ENCODE peak calls at places on chromosome 13, in seven cellular contexts. U is heart left ventricle, M is astrocyte of the spinal cord, W is HFF-Myc, C is uterus, L is upper lobe of right lung, E is body of pancreas. D is an unnamed sample.

GRCh38 chr13:99228737-99229691 is 28.4 kb downstream of the UBAC2 start:
- DNase-seq in U (no peak), M (peak), W (no peak), C (no peak), L (no peak), E (no peak), D (no peak)

GRCh38 chr13:109840201-109840892 is 54.0 kb upstream of the IRS2 start:
- DNase-seq in U (no peak), M (peak), W (peak), C (no peak), L (no peak), E (no peak), D (no peak)

GRCh38 chr13:99422556-99423220 is 78.6 kb upstream of the TM9SF2 start:
- DNase-seq in U (no peak), M (no peak), W (no peak), C (no peak), L (no peak), E (no peak), D (no peak)

GRCh38 chr13:111958612-111959395 is 108.1 kb upstream of the SOX1 start:
- DNase-seq in U (no peak), M (no peak), W (no peak), C (no peak), L (no peak), E (no peak), D (no peak)

GRCh38 chr13:24392972-24393371 is 83.6 kb downstream of the C1QTNF9 start:
- DNase-seq in U (no peak), M (no peak), W (no peak), C (no peak), L (no peak), E (no peak), D (no peak)

GRCh38 chr13:114067381-114067885 is 65.0 kb downstream of the RASA3 start:
- DNase-seq in U (no peak), M (peak), W (peak), C (no peak), L (no peak), E (no peak), D (no peak)

GRCh38 chr13:114045113-114045735 is 71.3 kb upstream of the C13orf46 start:
- DNase-seq in U (no peak), M (no peak), W (no peak), C (no peak), L (no peak), E (no peak), D (no peak)

GRCh38 chr13:28336193-28336657 is 158.7 kb downstream of the FLT1 start:
- DNase-seq in U (peak), M (no peak), W (no peak), C (peak), L (no peak), E (no peak), D (no peak)

GRCh38 chr13:109647699-109648098 is 138.7 kb downstream of the IRS2 start:
- DNase-seq in U (no peak), M (no peak), W (no peak), C (no peak), L (no peak), E (no peak), D (no peak)

GRCh38 chr13:75101997-75102720 is 379.8 kb downstream of the TBC1D4 start:
- DNase-seq in U (no peak), M (peak), W (no peak), C (no peak), L (no peak), E (no peak), D (no peak)

GRCh38 chr13:89227356-89227755 is 1556.2 kb downstream of the SLITRK5 start:
- DNase-seq in U (no peak), M (peak), W (no peak), C (no peak), L (no peak), E (no peak), D (no peak)

GRCh38 chr13:72820898-72821279 is 39.0 kb downstream of the PIBF1 start:
- DNase-seq in U (no peak), M (no peak), W (no peak), C (no peak), L (no peak), E (no peak), D (no peak)

GRCh38 chr13:49248433-49249002 is 793 bp downstream of the CDADC1 start:
- DNase-seq in U (no peak), M (peak), W (no peak), C (peak), L (no peak), E (no peak), D (no peak)

DNA sequence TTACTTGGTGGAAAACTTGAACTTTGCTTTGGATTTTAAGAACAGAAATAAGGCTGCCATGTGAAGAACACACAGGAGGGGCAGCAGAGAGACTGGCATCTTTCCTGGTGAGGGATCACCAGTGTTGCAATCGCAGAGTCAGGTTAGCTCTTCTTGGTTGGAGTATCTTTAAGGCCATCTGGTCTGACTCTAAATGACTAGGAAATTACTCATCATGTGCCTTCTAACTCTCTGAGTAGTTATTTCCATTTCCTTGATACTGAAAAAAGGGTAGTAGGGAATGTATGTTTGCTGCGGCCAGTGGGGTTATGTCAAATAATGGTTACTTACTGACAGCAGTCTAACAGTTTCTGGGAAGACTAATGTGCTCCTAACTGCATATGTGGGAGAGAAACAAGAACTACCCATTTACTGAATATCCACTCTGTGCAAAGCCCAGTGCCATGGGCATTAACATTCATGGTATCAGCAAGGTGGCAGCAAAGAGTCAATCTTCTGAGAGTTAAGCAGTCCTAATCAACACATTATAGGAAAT is 122.1 kb downstream of the COG6 start:
- DNase-seq in U (no peak), M (peak), W (peak), C (no peak), L (no peak), E (no peak), D (no peak)
- TF ChIP-seq CTCF in U (peak), M (peak), W (peak), C (no peak), L (peak), E (peak), D (no peak)

GRCh38 chr13:41411536-41411935 is 45.8 kb upstream of the RGCC start:
- DNase-seq in U (no peak), M (peak), W (no peak), C (no peak), L (no peak), E (no peak), D (no peak)
- TF ChIP-seq CTCF in U (peak), M (peak), W (peak), C (no peak), L (peak), E (no peak), D (no peak)

GRCh38 chr13:20424559-20424852 is 101.2 kb downstream of the CRYL1 start:
- DNase-seq in U (no peak), M (peak), W (no peak), C (no peak), L (no peak), E (no peak), D (no peak)
- TF ChIP-seq CTCF in U (no peak), M (no peak), W (no peak), C (no peak), L (no peak), E (no peak), D (no peak)

GRCh38 chr13:46124531-46124966 is 19.7 kb upstream of the CPB2 start:
- DNase-seq in U (no peak), M (no peak), W (no peak), C (no peak), L (peak), E (no peak), D (no peak)
- TF ChIP-seq CTCF in U (no peak), M (no peak), W (no peak), C (no peak), L (no peak), E (no peak), D (no peak)

GRCh38 chr13:37769078-37769477 is 100.5 kb downstream of the TRPC4 start:
- DNase-seq in U (no peak), M (no peak), W (no peak), C (no peak), L (no peak), E (no peak), D (no peak)
- TF ChIP-seq CTCF in U (no peak), M (peak), W (no peak), C (no peak), L (peak), E (peak), D (no peak)

DNA sequence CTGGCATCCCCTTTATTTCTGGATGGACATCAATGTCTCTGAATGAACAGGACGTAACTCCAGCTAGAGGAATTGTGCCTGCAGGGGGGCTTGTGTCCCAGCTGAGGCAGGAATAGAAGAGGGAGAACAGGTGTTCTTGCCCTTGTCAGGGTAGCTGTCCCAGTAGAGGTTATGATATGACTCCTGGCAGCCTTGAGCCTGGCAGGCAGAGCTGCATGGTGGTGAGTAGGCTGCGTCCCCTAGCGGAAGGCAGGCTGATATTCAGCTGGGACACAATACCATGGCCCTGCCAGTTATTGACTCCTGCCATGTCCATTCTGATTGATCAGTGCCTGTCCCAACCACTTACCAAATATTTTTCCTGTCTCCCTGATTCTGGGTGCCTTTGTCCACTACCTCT is 197.2 kb downstream of the RAP2A start:
- DNase-seq in U (no peak), M (no peak), W (no peak), C (no peak), L (no peak), E (no peak), D (no peak)
- TF ChIP-seq CTCF in U (no peak), M (no peak), W (no peak), C (no peak), L (no peak), E (no peak), D (no peak)

GRCh38 chr13:33761744-33762143 is 56.2 kb upstream of the RFC3 start:
- DNase-seq in U (no peak), M (peak), W (no peak), C (no peak), L (no peak), E (peak), D (no peak)
- TF ChIP-seq CTCF in U (no peak), M (peak), W (peak), C (no peak), L (no peak), E (no peak), D (no peak)

DNA sequence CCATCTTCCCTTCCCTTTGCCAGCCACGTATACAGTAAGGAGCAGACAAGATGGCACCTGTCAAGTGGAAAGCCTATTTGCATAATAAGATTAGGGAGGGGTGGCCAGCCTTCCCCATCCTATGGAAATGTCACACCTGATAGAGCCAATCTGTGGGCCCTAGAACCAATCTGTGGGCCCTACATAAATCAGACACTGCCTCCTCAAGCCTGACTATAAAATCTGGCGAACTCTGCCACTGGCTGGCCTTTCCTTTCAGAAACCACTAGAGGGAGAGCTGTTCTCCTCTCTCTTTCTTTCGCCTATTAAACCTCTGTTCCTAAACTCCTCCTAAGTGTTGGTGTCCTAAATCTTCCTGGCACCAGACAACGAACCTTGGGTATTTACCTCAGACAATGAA is 231.5 kb upstream of the KLHL1 start:
- DNase-seq in U (no peak), M (peak), W (no peak), C (no peak), L (no peak), E (peak), D (no peak)
- TF ChIP-seq CTCF in U (no peak), M (peak), W (no peak), C (no peak), L (no peak), E (peak), D (peak)

GRCh38 chr13:57627663-57628062 is 3.9 kb upstream of the PCDH17 start:
- DNase-seq in U (no peak), M (peak), W (no peak), C (no peak), L (no peak), E (no peak), D (no peak)

GRCh38 chr13:57629821-57630235 is 1.7 kb upstream of the PCDH17 start:
- DNase-seq in U (peak), M (peak), W (no peak), C (peak), L (peak), E (peak), D (peak)

GRCh38 chr13:57629391-57629804 is 2.1 kb upstream of the PCDH17 start:
- DNase-seq in U (peak), M (no peak), W (no peak), C (no peak), L (peak), E (peak), D (peak)

GRCh38 chr13:57624565-57625435 is 6.7 kb upstream of the PCDH17 start:
- DNase-seq in U (peak), M (peak), W (peak), C (no peak), L (no peak), E (peak), D (no peak)
- TF ChIP-seq CTCF in U (peak), M (peak), W (peak), C (peak), L (peak), E (peak), D (peak)

D was measured in mesothelial cell of epicardium.